ENCODE peak calls at places on chromosome 21, in four cellular contexts. J is substantia nigra, V is small intestine, U is NCI-H2081. A is an unnamed sample.

GRCh38 chr21:43308511-43309283 is 118.2 kb downstream of the SIK1 start:
- DNase-seq in J (no peak), V (no peak), U (no peak), A (no peak)

GRCh38 chr21:41183575-41183974 is 15.6 kb downstream of the BACE2 start:
- DNase-seq in U (no peak), V (no peak), J (no peak), A (no peak)

GRCh38 chr21:42156690-42157605 is 62.0 kb upstream of the ABCG1 start:
- DNase-seq in V (no peak), J (peak; percentile 91), U (peak; percentile 30), A (no peak)

GRCh38 chr21:45154511-45155508 is 80.4 kb downstream of the ADARB1 start:
- DNase-seq in U (no peak), J (no peak), V (peak; percentile 32), A (no peak)

GRCh38 chr21:46264046-46264689 is 21.2 kb downstream of the MCM3AP start:
- DNase-seq in U (no peak), V (no peak), J (no peak), A (no peak)

GRCh38 chr21:32456497-32456918 is 44.0 kb downstream of the EVA1C start:
- DNase-seq in J (no peak), V (no peak), U (no peak), A (no peak)

GRCh38 chr21:17976139-17976538 is 157.0 kb upstream of the C21orf91 start:
- DNase-seq in U (no peak), V (no peak), J (no peak), A (no peak)

GRCh38 chr21:41766883-41767605 is at the start of gene RIPK4:
- DNase-seq in J (no peak), U (peak; percentile 79), V (peak; percentile 90), A (peak; percentile 72)

GRCh38 chr21:35382696-35383095 is 333.6 kb upstream of the RUNX1 start:
- DNase-seq in J (no peak), V (no peak), U (no peak), A (no peak)

GRCh38 chr21:43919283-43919682 is 54.3 kb downstream of the AGPAT3 start:
- DNase-seq in J (no peak), U (no peak), V (no peak), A (no peak)

GRCh38 chr21:21751286-21751685 is 753.1 kb downstream of the NCAM2 start:
- DNase-seq in V (no peak), U (no peak), J (no peak), A (no peak)

GRCh38 chr21:38910390-38911008 is 104.8 kb downstream of the ETS2 start:
- DNase-seq in V (peak; percentile 68), J (no peak), U (peak; percentile 12), A (no peak)

GRCh38 chr21:44870748-44871495 is 2.6 kb downstream of the PTTG1IP start:
- DNase-seq in J (peak; percentile 26), V (peak; percentile 39), U (no peak), A (no peak)

GRCh38 chr21:31566611-31567010 is 92.9 kb upstream of the SOD1 start:
- DNase-seq in U (no peak), V (no peak), J (no peak), A (no peak)

GRCh38 chr21:35632711-35633110 is 427.6 kb downstream of the SETD4 start:
- DNase-seq in V (no peak), J (no peak), U (no peak), A (no peak)

GRCh38 chr21:43340491-43341348 is 86.2 kb downstream of the SIK1 start:
- DNase-seq in V (peak; percentile 53), U (no peak), J (no peak), A (no peak)

GRCh38 chr21:45698493-45698947 is 55.0 kb downstream of the PCBP3 start:
- DNase-seq in J (no peak), V (no peak), U (peak; percentile 10), A (no peak)

GRCh38 chr21:22880573-22880972 is 1882.4 kb downstream of the NCAM2 start:
- DNase-seq in U (no peak), V (no peak), J (no peak), A (no peak)

GRCh38 chr21:41647806-41648561 is 118.9 kb downstream of the RIPK4 start:
- DNase-seq in V (no peak), U (no peak), J (no peak), A (no peak)

GRCh38 chr21:30434033-30434631 is 4.1 kb downstream of the KRTAP13-4 start:
- DNase-seq in J (peak; percentile 0), V (peak; percentile 3), U (peak; percentile 34), A (no peak)